ENCODE peak calls at places on chromosomes 12 and 14, in nine cellular contexts. K, Q, A, U, O, T, W, F and D are unnamed samples.

GRCh38 chr12:693937-694533 is 30.8 kb upstream of the NINJ2 start:
- DNase-seq in K (no peak), Q (no peak), A (no peak), U (no peak), O (no peak), T (no peak), W (peak; percentile 21), F (no peak), D (no peak)

GRCh38 chr12:108215458-108215857 is 86.4 kb downstream of the WSCD2 start:
- DNase-seq in K (no peak), Q (no peak), A (no peak), U (no peak), O (no peak), T (no peak), W (no peak), F (no peak), D (no peak)

GRCh38 chr12:78697817-78698415 is 166.7 kb upstream of the SYT1 start:
- DNase-seq in K (no peak), Q (no peak), A (no peak), U (no peak), O (no peak), T (no peak), W (peak; percentile 11), F (no peak), D (no peak)

GRCh38 chr14:22184157-22185025 is 404.6 kb downstream of the DAD1 start:
- DNase-seq in K (no peak), Q (no peak), A (no peak), U (no peak), O (no peak), T (no peak), W (no peak), F (no peak), D (no peak)

GRCh38 chr14:95039993-95040348 is 117.4 kb downstream of the DICER1 start:
- DNase-seq in K (no peak), Q (no peak), A (no peak), U (no peak), O (no peak), T (no peak), W (no peak), F (no peak), D (no peak)

GRCh38 chr12:42213023-42213422 is 25.0 kb downstream of the YAF2 start:
- DNase-seq in K (no peak), Q (no peak), A (no peak), U (no peak), O (no peak), T (peak; percentile 86), W (no peak), F (no peak), D (peak; percentile 30)

GRCh38 chr12:4012977-4013968 is 140.1 kb upstream of the PARP11 start:
- DNase-seq in K (no peak), Q (peak; percentile 53), A (no peak), U (no peak), O (no peak), T (no peak), W (no peak), F (no peak), D (no peak)

GRCh38 chr14:23568600-23569310 is 1.2 kb upstream of the AP1G2 start:
- DNase-seq in K (no peak), Q (no peak), A (no peak), U (no peak), O (no peak), T (no peak), W (peak; percentile 42), F (no peak), D (no peak)

GRCh38 chr14:64760146-64760755 is 56.0 kb downstream of the PLEKHG3 start:
- DNase-seq in K (peak; percentile 17), Q (peak; percentile 71), A (no peak), U (no peak), O (peak; percentile 20), T (no peak), W (peak; percentile 76), F (peak; percentile 11), D (peak; percentile 61)

GRCh38 chr12:55996201-55996714 is 818 bp upstream of the SUOX start:
- DNase-seq in K (peak; percentile 57), Q (peak; percentile 62), A (no peak), U (peak; percentile 5), O (peak; percentile 50), T (peak; percentile 47), W (peak; percentile 77), F (peak; percentile 61), D (peak; percentile 77)

GRCh38 chr14:42994001-42994736 is 1387.5 kb downstream of the LRFN5 start:
- DNase-seq in K (no peak), Q (no peak), A (no peak), U (no peak), O (no peak), T (no peak), W (peak; percentile 49), F (no peak), D (peak; percentile 54)

GRCh38 chr12:124506145-124506831 is 61.1 kb downstream of the NCOR2 start:
- DNase-seq in K (peak; percentile 80), Q (peak; percentile 68), A (no peak), U (no peak), O (no peak), T (no peak), W (no peak), F (no peak), D (peak; percentile 85)

GRCh38 chr14:75933712-75934296 is 48.0 kb downstream of the TGFB3 start:
- DNase-seq in K (no peak), Q (no peak), A (no peak), U (no peak), O (no peak), T (no peak), W (no peak), F (no peak), D (no peak)

GRCh38 chr12:56836317-56836716 is 73.2 kb downstream of the HSD17B6 start:
- DNase-seq in K (peak; percentile 89), Q (no peak), A (no peak), U (no peak), O (no peak), T (no peak), W (peak; percentile 26), F (no peak), D (peak; percentile 68)

GRCh38 chr14:85528080-85528881 is 1.7 kb upstream of the FLRT2 start:
- DNase-seq in K (peak; percentile 93), Q (peak; percentile 57), A (peak; percentile 75), U (no peak), O (no peak), T (peak; percentile 36), W (peak; percentile 93), F (no peak), D (peak; percentile 93)

GRCh38 chr12:57803317-57803893 is 15.1 kb downstream of the AVIL start:
- DNase-seq in K (peak; percentile 56), Q (peak; percentile 62), A (no peak), U (no peak), O (no peak), T (peak; percentile 24), W (peak; percentile 53), F (peak; percentile 14), D (peak; percentile 63)

GRCh38 chr14:57057803-57058202 is 210.9 kb downstream of the EXOC5 start:
- DNase-seq in K (no peak), Q (peak; percentile 87), A (no peak), U (no peak), O (no peak), T (peak; percentile 85), W (no peak), F (no peak), D (no peak)

GRCh38 chr12:78963439-78964222 is 99.1 kb downstream of the SYT1 start:
- DNase-seq in K (peak; percentile 23), Q (no peak), A (no peak), U (no peak), O (no peak), T (no peak), W (no peak), F (no peak), D (peak; percentile 6)

GRCh38 chr14:69968151-69968550 is 88.9 kb downstream of the SMOC1 start:
- DNase-seq in K (no peak), Q (no peak), A (no peak), U (no peak), O (no peak), T (no peak), W (no peak), F (no peak), D (no peak)

GRCh38 chr12:3452348-3452747 is 38.7 kb upstream of the PRMT8 start:
- DNase-seq in K (no peak), Q (no peak), A (no peak), U (no peak), O (no peak), T (no peak), W (no peak), F (no peak), D (no peak)

GRCh38 chr12:128942960-128943477 is 89.7 kb downstream of the GLT1D1 start:
- DNase-seq in K (no peak), Q (no peak), A (no peak), U (no peak), O (no peak), T (peak; percentile 96), W (no peak), F (no peak), D (no peak)

GRCh38 chr14:82855912-82856381 is 1322.3 kb upstream of the SEL1L start:
- DNase-seq in K (peak; percentile 6), Q (no peak), A (no peak), U (no peak), O (no peak), T (peak; percentile 96), W (no peak), F (no peak), D (peak; percentile 3)

GRCh38 chr12:50221228-50222008 is 54.2 kb upstream of the CERS5 start:
- DNase-seq in K (peak; percentile 97), Q (no peak), A (peak; percentile 95), U (no peak), O (no peak), T (peak; percentile 50), W (peak; percentile 31), F (no peak), D (peak; percentile 95)

GRCh38 chr12:121295746-121296617 is 527 bp downstream of the CAMKK2 start:
- DNase-seq in K (peak; percentile 5), Q (peak; percentile 48), A (no peak), U (no peak), O (no peak), T (peak; percentile 8), W (peak; percentile 39), F (no peak), D (peak; percentile 12)

GRCh38 chr12:128930591-128930990 is 77.3 kb downstream of the GLT1D1 start:
- DNase-seq in K (no peak), Q (no peak), A (no peak), U (no peak), O (no peak), T (peak; percentile 79), W (no peak), F (no peak), D (no peak)

GRCh38 chr14:29810657-29811056 is 117.0 kb downstream of the PRKD1 start:
- DNase-seq in K (peak; percentile 55), Q (peak; percentile 22), A (peak; percentile 36), U (no peak), O (no peak), T (peak; percentile 97), W (no peak), F (no peak), D (peak; percentile 71)

GRCh38 chr12:29741342-29742241 is 42.1 kb downstream of the TMTC1 start:
- DNase-seq in K (no peak), Q (no peak), A (no peak), U (no peak), O (no peak), T (no peak), W (no peak), F (no peak), D (peak; percentile 93)

GRCh38 chr14:88202296-88202695 is 120.8 kb downstream of the KCNK10 start:
- DNase-seq in K (no peak), Q (no peak), A (no peak), U (no peak), O (no peak), T (no peak), W (no peak), F (no peak), D (no peak)

GRCh38 chr12:89632778-89633177 is 75.9 kb downstream of the ATP2B1 start:
- DNase-seq in K (no peak), Q (no peak), A (no peak), U (no peak), O (no peak), T (no peak), W (peak; percentile 63), F (no peak), D (no peak)

GRCh38 chr14:68790656-68791077 is 2.2 kb downstream of the ZFP36L1 start:
- DNase-seq in K (no peak), Q (no peak), A (no peak), U (no peak), O (peak; percentile 51), T (no peak), W (no peak), F (no peak), D (peak; percentile 37)

GRCh38 chr12:48542300-48542928 is 17.0 kb downstream of the OR8S1 start:
- DNase-seq in K (peak; percentile 11), Q (peak; percentile 20), A (no peak), U (no peak), O (peak; percentile 9), T (peak; percentile 41), W (peak; percentile 59), F (no peak), D (peak; percentile 52)